ENCODE peak calls at places on chromosomes 3 and 15, in six cellular contexts. A, P, V, E, H and X are unnamed samples.
A peak's percentile ranks its signal among the peaks of the same experiment; 100 is the strongest.

GRCh38 chr15:73305331-73306211 is 63.2 kb downstream of the HCN4 start:
- DNase-seq in E (no peak), H (peak; percentile 65), A (peak; percentile 81), V (peak; percentile 46), P (no peak), X (peak; percentile 57)

GRCh38 chr3:38122712-38123290 is 14.1 kb downstream of the ACAA1 start:
- DNase-seq in P (no peak), V (no peak), A (no peak), H (no peak), E (no peak), X (no peak)

GRCh38 chr3:9806688-9807589 is 3.1 kb upstream of the TTLL3 start:
- DNase-seq in E (no peak), A (no peak), H (no peak), V (no peak), P (no peak), X (no peak)

GRCh38 chr15:29821416-29822099 is 710 bp downstream of the TJP1 start:
- DNase-seq in V (peak; percentile 85), H (peak; percentile 85), P (no peak), E (peak; percentile 72), A (peak; percentile 75), X (peak; percentile 71)

GRCh38 chr15:69893863-69894262 is 203.9 kb downstream of the TLE3 start:
- DNase-seq in P (no peak), E (peak; percentile 43), V (no peak), A (no peak), H (peak; percentile 60), X (no peak)

GRCh38 chr15:39455502-39455991 is 125.3 kb upstream of the THBS1 start:
- DNase-seq in P (no peak), A (no peak), V (no peak), E (no peak), H (peak; percentile 90), X (peak; percentile 31)

GRCh38 chr3:2807514-2807913 is 302.7 kb downstream of the IL5RA start:
- DNase-seq in A (no peak), V (no peak), H (no peak), E (no peak), P (no peak), X (no peak)

GRCh38 chr15:54803139-54803808 is 393.5 kb downstream of the RSL24D1 start:
- DNase-seq in V (no peak), H (peak; percentile 0), P (no peak), E (no peak), A (peak; percentile 0), X (no peak)

GRCh38 chr15:33701304-33701696 is 267.0 kb upstream of the CHRM5 start:
- DNase-seq in V (no peak), H (no peak), E (no peak), P (no peak), A (no peak), X (no peak)

GRCh38 chr15:42102646-42103235 is 8.4 kb upstream of the PLA2G4D start:
- DNase-seq in H (peak; percentile 49), P (no peak), V (no peak), A (no peak), E (no peak), X (no peak)

DNA sequence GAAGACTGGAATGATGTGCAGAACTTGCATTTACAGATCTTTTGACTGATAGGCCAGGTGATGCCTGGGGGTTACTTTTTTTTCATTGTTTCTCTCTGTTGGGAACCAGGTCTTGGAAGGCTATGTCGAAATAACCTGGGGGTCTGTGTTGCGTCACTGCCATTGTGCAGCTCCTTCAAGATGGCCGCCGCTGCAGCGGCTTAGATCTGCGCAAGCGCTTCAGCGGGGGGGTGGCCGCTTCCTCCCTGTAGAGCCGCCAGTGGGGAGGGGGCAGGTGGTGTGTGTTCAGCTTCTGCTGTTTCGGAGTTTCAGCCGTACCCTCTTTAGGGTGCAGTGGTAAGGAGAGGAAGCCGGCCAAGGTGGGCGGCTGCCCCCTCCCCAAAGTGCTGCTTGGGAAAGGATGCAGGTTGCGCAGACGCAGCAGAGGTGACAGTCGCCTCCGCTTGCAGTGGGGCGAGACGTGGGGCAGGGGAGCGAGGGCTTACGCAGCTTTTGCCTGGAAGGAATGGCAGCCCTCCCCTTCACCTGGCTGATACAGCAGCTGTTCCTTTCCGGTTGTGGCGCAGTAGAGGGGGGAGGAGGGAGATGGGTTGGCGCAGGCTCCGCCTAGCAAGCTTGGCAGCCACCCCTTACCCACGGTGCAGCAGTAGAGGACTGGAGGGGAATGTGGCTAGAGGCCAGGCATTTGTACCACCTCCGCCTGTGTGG is 1.5 kb downstream of the SNRPN start:
- DNase-seq in A (peak; percentile 40), E (peak; percentile 79), P (no peak), V (peak; percentile 87), H (peak; percentile 74), X (peak; percentile 78)
- TF ChIP-seq POLR2A in A (peak; percentile 18), E (peak; percentile 19), P (peak; percentile 33), V (peak; percentile 66), H (no peak), X (peak; percentile 36)

GRCh38 chr3:120683213-120683612 is 1.2 kb upstream of the HGD start:
- DNase-seq in E (no peak), H (peak; percentile 45), A (no peak), V (no peak), P (no peak), X (no peak)
- TF ChIP-seq POLR2A in E (no peak), H (no peak), A (no peak), V (no peak), P (no peak), X (no peak)

GRCh38 chr3:183636221-183637105 is 1.0 kb downstream of the KLHL24 start:
- DNase-seq in V (peak; percentile 96), A (peak; percentile 69), E (peak; percentile 93), H (peak; percentile 94), P (peak; percentile 74), X (peak; percentile 96)
- TF ChIP-seq POLR2A in V (peak; percentile 20), A (peak; percentile 50), E (peak; percentile 38), H (no peak), P (peak; percentile 74), X (peak; percentile 27)

GRCh38 chr3:69828817-69829216 is 89.6 kb downstream of the MITF start:
- DNase-seq in H (no peak), P (no peak), A (no peak), E (no peak), V (no peak), X (no peak)

GRCh38 chr3:69833591-69833990 is 94.3 kb downstream of the MITF start:
- DNase-seq in H (no peak), E (no peak), V (no peak), A (no peak), P (no peak), X (no peak)

GRCh38 chr3:69830147-69830546 is 90.9 kb downstream of the MITF start:
- DNase-seq in E (no peak), H (no peak), P (no peak), V (no peak), A (no peak), X (no peak)

GRCh38 chr3:69827127-69827526 is 87.9 kb downstream of the MITF start:
- DNase-seq in V (no peak), P (no peak), H (no peak), A (no peak), E (no peak), X (no peak)

GRCh38 chr3:69831737-69832136 is 92.5 kb downstream of the MITF start:
- DNase-seq in P (no peak), H (no peak), V (no peak), E (no peak), A (no peak), X (no peak)
- TF ChIP-seq POLR2A in P (no peak), H (no peak), V (no peak), E (no peak), A (no peak), X (no peak)

DNA sequence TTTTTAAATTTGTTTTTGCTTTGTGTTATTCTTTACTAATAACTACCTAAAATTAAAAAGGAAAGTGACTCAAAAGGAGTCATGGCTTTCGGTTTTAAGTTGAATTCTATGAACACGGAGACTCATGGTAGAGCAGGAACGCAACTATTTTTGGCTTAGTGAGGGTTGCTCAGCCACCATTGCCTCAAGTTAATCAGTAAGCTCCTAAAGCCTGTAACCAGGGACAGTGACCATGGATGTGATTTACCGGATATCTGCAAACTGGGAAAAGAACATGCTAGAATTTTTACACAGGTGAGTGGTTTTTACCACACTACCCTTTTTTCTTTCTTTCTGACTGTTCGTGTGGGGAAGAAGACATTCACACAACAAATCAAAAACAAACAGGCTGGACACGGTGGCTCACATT is 11.8 kb downstream of the SLC12A8 start:
- DNase-seq in E (no peak), P (no peak), H (no peak), V (no peak), A (no peak), X (no peak)
- TF ChIP-seq POLR2A in E (no peak), P (no peak), H (no peak), V (no peak), A (no peak), X (no peak)

GRCh38 chr15:99496302-99496629 is 69.5 kb upstream of the MEF2A start:
- DNase-seq in V (no peak), E (no peak), H (no peak), A (no peak), P (no peak), X (no peak)
- TF ChIP-seq POLR2A in V (no peak), E (no peak), H (no peak), A (no peak), P (no peak), X (no peak)

DNA sequence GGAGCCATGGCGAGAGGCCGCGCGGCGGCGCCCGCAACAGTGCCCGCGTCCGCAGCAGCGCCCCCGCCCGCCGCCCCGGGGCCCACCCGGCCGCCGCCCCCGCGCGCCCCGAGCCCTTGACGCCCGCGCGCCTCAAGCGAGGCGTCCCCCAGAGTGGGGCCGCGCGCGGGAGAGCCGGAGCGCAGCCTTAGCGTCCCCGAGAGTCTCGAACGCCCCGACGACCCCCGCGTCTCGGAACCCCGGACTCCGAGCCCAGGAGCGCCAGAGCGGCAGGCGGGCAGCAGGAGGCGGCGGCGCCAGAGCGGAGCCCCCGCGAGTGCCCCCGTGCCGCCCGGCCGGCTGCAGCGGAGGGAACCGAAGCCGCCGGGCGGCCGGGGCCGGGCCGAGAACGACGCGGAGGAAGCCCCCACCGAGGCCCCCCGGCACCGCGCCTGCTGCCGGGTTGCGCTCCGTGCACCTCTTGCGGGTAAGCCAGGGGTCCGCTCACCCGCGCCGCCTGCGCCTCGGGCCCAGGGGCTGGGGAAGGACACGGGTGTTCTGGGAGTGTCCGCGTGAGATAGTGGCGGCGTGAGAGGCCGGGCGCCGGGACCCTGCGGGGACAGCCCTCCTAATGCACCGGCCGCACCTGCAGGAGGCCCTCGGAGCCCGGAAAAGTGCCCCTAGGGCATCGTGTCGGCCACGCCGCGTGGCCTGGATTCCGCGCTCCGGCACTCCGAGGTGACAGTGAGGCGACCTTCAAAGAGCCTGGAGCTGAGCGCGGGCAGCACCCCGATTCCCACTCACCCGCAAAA is 51.9 kb upstream of the ULK4 start:
- DNase-seq in E (peak; percentile 31), H (no peak), V (peak; percentile 41), A (no peak), P (no peak), X (peak; percentile 67)
- TF ChIP-seq POLR2A in E (peak; percentile 64), H (no peak), V (no peak), A (no peak), P (no peak), X (no peak)

GRCh38 chr3:85838921-85839320 is 880.1 kb downstream of the CADM2 start:
- DNase-seq in H (no peak), E (no peak), P (no peak), V (no peak), A (no peak), X (no peak)
- TF ChIP-seq POLR2A in H (no peak), E (no peak), P (no peak), V (no peak), A (no peak), X (no peak)

DNA sequence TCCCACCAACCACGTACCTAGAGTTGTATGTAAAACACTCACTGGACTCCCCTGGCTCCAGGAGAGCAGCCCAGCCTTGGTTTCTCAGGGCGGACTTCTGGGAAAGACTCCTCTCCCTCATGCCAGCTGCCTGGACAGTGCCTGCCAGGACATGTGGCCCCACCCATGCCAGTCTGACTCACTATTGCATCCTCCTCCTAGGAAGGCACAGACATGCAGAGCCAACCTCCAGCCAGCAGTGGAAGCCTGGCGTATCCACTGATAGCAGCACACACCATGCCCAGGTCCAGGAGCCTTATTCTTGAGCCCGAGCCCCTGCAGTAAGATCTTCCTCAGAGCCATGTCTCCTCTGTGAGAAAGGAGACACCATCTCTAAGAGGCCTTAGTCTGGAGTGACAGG is 8.6 kb downstream of the PKM start:
- DNase-seq in H (no peak), A (peak; percentile 95), P (no peak), V (peak; percentile 95), E (no peak), X (no peak)
- TF ChIP-seq POLR2A in H (no peak), A (no peak), P (peak; percentile 37), V (peak; percentile 20), E (no peak), X (no peak)